ENCODE peak calls at places on chromosomes 5 and 9, in eight cellular contexts. One of them, this sample, is unnamed.

GRCh38 chr9:91178281-91179236 is 183.2 kb downstream of the AUH start:
- DNase-seq in H1: peak; percentile 34
- DNase-seq in body of pancreas: no peak
- DNase-seq in testis: no peak
- DNase-seq in gastrocnemius medialis: no peak
- DNase-seq in upper lobe of left lung: peak; percentile 20
- DNase-seq in IMR-90: no peak
- DNase-seq in ovary: no peak
- DNase-seq in this sample: no peak

GRCh38 chr9:5532301-5532700 is 22.0 kb downstream of the PDCD1LG2 start:
- DNase-seq in H1: no peak
- DNase-seq in body of pancreas: no peak
- DNase-seq in testis: no peak
- DNase-seq in gastrocnemius medialis: no peak
- DNase-seq in upper lobe of left lung: no peak
- DNase-seq in IMR-90: no peak
- DNase-seq in ovary: no peak
- DNase-seq in this sample: no peak

GRCh38 chr5:161900981-161901380 is 53.1 kb downstream of the GABRA1 start:
- DNase-seq in H1: no peak
- DNase-seq in body of pancreas: no peak
- DNase-seq in testis: no peak
- DNase-seq in gastrocnemius medialis: no peak
- DNase-seq in upper lobe of left lung: no peak
- DNase-seq in IMR-90: no peak
- DNase-seq in ovary: no peak
- DNase-seq in this sample: no peak

GRCh38 chr5:55742778-55743177 is 4.9 kb downstream of the DDX4 start:
- DNase-seq in H1: no peak
- DNase-seq in body of pancreas: peak; percentile 45
- DNase-seq in testis: no peak
- DNase-seq in gastrocnemius medialis: no peak
- DNase-seq in upper lobe of left lung: no peak
- DNase-seq in IMR-90: no peak
- DNase-seq in ovary: no peak
- DNase-seq in this sample: no peak

GRCh38 chr9:134556531-134557068 is 85.0 kb upstream of the COL5A1 start:
- DNase-seq in H1: no peak
- DNase-seq in body of pancreas: no peak
- DNase-seq in testis: no peak
- DNase-seq in gastrocnemius medialis: no peak
- DNase-seq in upper lobe of left lung: no peak
- DNase-seq in IMR-90: peak; percentile 45
- DNase-seq in ovary: peak; percentile 18
- DNase-seq in this sample: no peak

GRCh38 chr9:113548221-113549041 is 84.9 kb downstream of the RGS3 start:
- DNase-seq in H1: no peak
- DNase-seq in body of pancreas: peak; percentile 59
- DNase-seq in testis: peak; percentile 79
- DNase-seq in gastrocnemius medialis: peak; percentile 56
- DNase-seq in upper lobe of left lung: peak; percentile 84
- DNase-seq in IMR-90: no peak
- DNase-seq in ovary: no peak
- DNase-seq in this sample: peak; percentile 88

GRCh38 chr5:635321-636055 is 23.3 kb downstream of the CEP72 start:
- DNase-seq in H1: peak; percentile 29
- DNase-seq in body of pancreas: no peak
- DNase-seq in testis: peak; percentile 9
- DNase-seq in gastrocnemius medialis: no peak
- DNase-seq in upper lobe of left lung: no peak
- DNase-seq in IMR-90: no peak
- DNase-seq in ovary: peak; percentile 19
- DNase-seq in this sample: no peak

GRCh38 chr9:36892279-36892678 is 141.8 kb downstream of the PAX5 start:
- DNase-seq in H1: no peak
- DNase-seq in body of pancreas: no peak
- DNase-seq in testis: no peak
- DNase-seq in gastrocnemius medialis: no peak
- DNase-seq in upper lobe of left lung: peak; percentile 3
- DNase-seq in IMR-90: no peak
- DNase-seq in ovary: no peak
- DNase-seq in this sample: no peak

GRCh38 chr9:93390953-93391515 is 60.5 kb upstream of the FAM120A start:
- DNase-seq in H1: no peak
- DNase-seq in body of pancreas: no peak
- DNase-seq in testis: no peak
- DNase-seq in gastrocnemius medialis: no peak
- DNase-seq in upper lobe of left lung: no peak
- DNase-seq in IMR-90: no peak
- DNase-seq in ovary: no peak
- DNase-seq in this sample: no peak

GRCh38 chr9:133919253-133920115 is 72.6 kb downstream of the VAV2 start:
- DNase-seq in H1: no peak
- DNase-seq in body of pancreas: peak; percentile 62
- DNase-seq in testis: no peak
- DNase-seq in gastrocnemius medialis: no peak
- DNase-seq in upper lobe of left lung: no peak
- DNase-seq in IMR-90: peak; percentile 29
- DNase-seq in ovary: no peak
- DNase-seq in this sample: peak; percentile 30

GRCh38 chr9:112348257-112348992 is 15.0 kb upstream of the PTBP3 start:
- DNase-seq in H1: peak; percentile 51
- DNase-seq in body of pancreas: peak; percentile 90
- DNase-seq in testis: peak; percentile 88
- DNase-seq in gastrocnemius medialis: peak; percentile 56
- DNase-seq in upper lobe of left lung: peak; percentile 81
- DNase-seq in IMR-90: peak; percentile 35
- DNase-seq in ovary: peak; percentile 85
- DNase-seq in this sample: peak; percentile 90

GRCh38 chr5:114358329-114358728 is 3.5 kb upstream of the KCNN2 start:
- DNase-seq in H1: no peak
- DNase-seq in body of pancreas: no peak
- DNase-seq in testis: no peak
- DNase-seq in gastrocnemius medialis: no peak
- DNase-seq in upper lobe of left lung: no peak
- DNase-seq in IMR-90: peak; percentile 24
- DNase-seq in ovary: no peak
- DNase-seq in this sample: no peak

GRCh38 chr9:115002371-115003120 is 72.2 kb upstream of the TNFSF8 start:
- DNase-seq in H1: no peak
- DNase-seq in body of pancreas: no peak
- DNase-seq in testis: no peak
- DNase-seq in gastrocnemius medialis: no peak
- DNase-seq in upper lobe of left lung: no peak
- DNase-seq in IMR-90: no peak
- DNase-seq in ovary: no peak
- DNase-seq in this sample: no peak

GRCh38 chr9:122327175-122327574 is 43.6 kb upstream of the PTGS1 start:
- DNase-seq in H1: no peak
- DNase-seq in body of pancreas: no peak
- DNase-seq in testis: no peak
- DNase-seq in gastrocnemius medialis: no peak
- DNase-seq in upper lobe of left lung: no peak
- DNase-seq in IMR-90: no peak
- DNase-seq in ovary: no peak
- DNase-seq in this sample: no peak

GRCh38 chr5:32506251-32506661 is 61.7 kb upstream of the ZFR start:
- DNase-seq in H1: no peak
- DNase-seq in body of pancreas: no peak
- DNase-seq in testis: peak; percentile 58
- DNase-seq in gastrocnemius medialis: no peak
- DNase-seq in upper lobe of left lung: no peak
- DNase-seq in IMR-90: peak; percentile 17
- DNase-seq in ovary: no peak
- DNase-seq in this sample: peak; percentile 23

GRCh38 chr5:57651127-57651526 is 168.5 kb upstream of the ACTBL2 start:
- DNase-seq in H1: no peak
- DNase-seq in body of pancreas: no peak
- DNase-seq in testis: no peak
- DNase-seq in gastrocnemius medialis: no peak
- DNase-seq in upper lobe of left lung: no peak
- DNase-seq in IMR-90: no peak
- DNase-seq in ovary: no peak
- DNase-seq in this sample: no peak

GRCh38 chr5:57653636-57654290 is 171.2 kb upstream of the ACTBL2 start:
- DNase-seq in H1: no peak
- DNase-seq in body of pancreas: no peak
- DNase-seq in testis: peak; percentile 21
- DNase-seq in gastrocnemius medialis: peak; percentile 41
- DNase-seq in upper lobe of left lung: no peak
- DNase-seq in IMR-90: no peak
- DNase-seq in ovary: no peak
- DNase-seq in this sample: peak; percentile 31

GRCh38 chr5:57655228-57655627 is 172.6 kb upstream of the ACTBL2 start:
- DNase-seq in H1: no peak
- DNase-seq in body of pancreas: no peak
- DNase-seq in testis: no peak
- DNase-seq in gastrocnemius medialis: no peak
- DNase-seq in upper lobe of left lung: no peak
- DNase-seq in IMR-90: no peak
- DNase-seq in ovary: no peak
- DNase-seq in this sample: no peak

DNA sequence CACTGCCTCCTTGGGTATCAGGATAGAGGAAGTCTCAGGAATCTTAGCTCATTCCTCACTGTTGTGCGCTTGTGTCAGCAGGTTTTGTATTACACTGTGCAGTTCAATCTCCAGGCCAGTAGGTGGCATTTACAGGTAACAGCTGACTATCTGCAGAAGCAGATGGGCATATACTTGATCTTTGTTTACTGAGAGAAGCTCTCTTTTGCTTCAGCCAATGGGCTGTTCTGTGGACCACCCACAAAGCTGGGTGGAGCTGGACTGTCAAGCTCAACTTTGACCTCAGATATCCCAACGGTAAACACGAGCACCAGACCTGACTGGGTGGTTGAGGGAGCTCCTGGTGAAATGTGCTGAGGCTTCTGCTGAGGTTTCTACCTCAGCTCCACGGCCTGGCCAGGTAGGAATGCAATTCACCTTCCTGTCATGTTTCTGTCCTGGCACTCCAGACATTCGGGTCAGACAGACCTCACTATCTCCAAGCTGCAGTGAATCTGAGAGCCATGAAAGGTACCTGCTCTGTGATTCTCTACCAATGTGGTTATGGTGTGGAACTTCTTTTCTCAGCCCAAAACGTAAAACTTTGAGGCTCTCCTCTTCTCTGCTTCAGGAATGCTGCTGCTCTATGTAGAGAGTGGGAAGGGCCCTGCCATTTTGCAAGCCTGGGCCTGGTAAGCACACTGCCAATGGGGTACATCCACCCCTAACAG is 167.9 kb upstream of the ACTBL2 start:
- DNase-seq in H1: peak; percentile 49
- DNase-seq in body of pancreas: peak; percentile 61
- DNase-seq in testis: peak; percentile 20
- DNase-seq in gastrocnemius medialis: no peak
- DNase-seq in upper lobe of left lung: peak; percentile 30
- DNase-seq in IMR-90: peak; percentile 53
- DNase-seq in ovary: no peak
- DNase-seq in this sample: no peak
- TF ChIP-seq POLR2A in H1: no peak
- TF ChIP-seq POLR2A in body of pancreas: no peak
- TF ChIP-seq POLR2A in testis: no peak
- TF ChIP-seq POLR2A in gastrocnemius medialis: no peak
- TF ChIP-seq POLR2A in upper lobe of left lung: no peak
- TF ChIP-seq POLR2A in IMR-90: no peak
- TF ChIP-seq POLR2A in ovary: no peak
- TF ChIP-seq POLR2A in this sample: no peak

GRCh38 chr9:137183980-137184595 is 4.3 kb downstream of the ANAPC2 start:
- DNase-seq in H1: no peak
- DNase-seq in body of pancreas: no peak
- DNase-seq in testis: no peak
- DNase-seq in gastrocnemius medialis: no peak
- DNase-seq in upper lobe of left lung: no peak
- DNase-seq in IMR-90: no peak
- DNase-seq in ovary: no peak
- DNase-seq in this sample: no peak

GRCh38 chr9:137184881-137185660 is 3.3 kb downstream of the ANAPC2 start:
- DNase-seq in H1: no peak
- DNase-seq in body of pancreas: no peak
- DNase-seq in testis: no peak
- DNase-seq in gastrocnemius medialis: no peak
- DNase-seq in upper lobe of left lung: no peak
- DNase-seq in IMR-90: no peak
- DNase-seq in ovary: no peak
- DNase-seq in this sample: no peak

GRCh38 chr9:137187386-137187785 is 974 bp downstream of the ANAPC2 start:
- DNase-seq in H1: no peak
- DNase-seq in body of pancreas: no peak
- DNase-seq in testis: no peak
- DNase-seq in gastrocnemius medialis: no peak
- DNase-seq in upper lobe of left lung: no peak
- DNase-seq in IMR-90: no peak
- DNase-seq in ovary: no peak
- DNase-seq in this sample: no peak

GRCh38 chr9:137186385-137186784 is 2.0 kb downstream of the ANAPC2 start:
- DNase-seq in H1: no peak
- DNase-seq in body of pancreas: no peak
- DNase-seq in testis: no peak
- DNase-seq in gastrocnemius medialis: no peak
- DNase-seq in upper lobe of left lung: no peak
- DNase-seq in IMR-90: no peak
- DNase-seq in ovary: no peak
- DNase-seq in this sample: no peak

GRCh38 chr9:137185921-137186320 is 2.4 kb downstream of the ANAPC2 start:
- DNase-seq in H1: no peak
- DNase-seq in body of pancreas: no peak
- DNase-seq in testis: no peak
- DNase-seq in gastrocnemius medialis: no peak
- DNase-seq in upper lobe of left lung: no peak
- DNase-seq in IMR-90: no peak
- DNase-seq in ovary: no peak
- DNase-seq in this sample: no peak
- H3K4me3 ChIP-seq in H1: no peak overlapping the region
- H3K4me3 ChIP-seq in body of pancreas: no peak overlapping the region
- H3K4me3 ChIP-seq in testis: no peak overlapping the region
- H3K4me3 ChIP-seq in gastrocnemius medialis: no peak overlapping the region
- H3K4me3 ChIP-seq in upper lobe of left lung: no peak overlapping the region
- H3K4me3 ChIP-seq in IMR-90: no peak overlapping the region
- H3K4me3 ChIP-seq in ovary: no peak overlapping the region
- H3K4me3 ChIP-seq in this sample: no peak overlapping the region

GRCh38 chr5:80360914-80361444 is 41.2 kb downstream of the SPZ1 start:
- DNase-seq in H1: no peak
- DNase-seq in body of pancreas: no peak
- DNase-seq in testis: no peak
- DNase-seq in gastrocnemius medialis: no peak
- DNase-seq in upper lobe of left lung: no peak
- DNase-seq in IMR-90: no peak
- DNase-seq in ovary: no peak
- DNase-seq in this sample: no peak
- TF ChIP-seq CTCF in H1: no peak
- TF ChIP-seq CTCF in body of pancreas: no peak
- TF ChIP-seq CTCF in testis: no peak
- TF ChIP-seq CTCF in gastrocnemius medialis: no peak
- TF ChIP-seq CTCF in upper lobe of left lung: no peak
- TF ChIP-seq CTCF in IMR-90: no peak
- TF ChIP-seq CTCF in ovary: no peak
- TF ChIP-seq CTCF in this sample: no peak

DNA sequence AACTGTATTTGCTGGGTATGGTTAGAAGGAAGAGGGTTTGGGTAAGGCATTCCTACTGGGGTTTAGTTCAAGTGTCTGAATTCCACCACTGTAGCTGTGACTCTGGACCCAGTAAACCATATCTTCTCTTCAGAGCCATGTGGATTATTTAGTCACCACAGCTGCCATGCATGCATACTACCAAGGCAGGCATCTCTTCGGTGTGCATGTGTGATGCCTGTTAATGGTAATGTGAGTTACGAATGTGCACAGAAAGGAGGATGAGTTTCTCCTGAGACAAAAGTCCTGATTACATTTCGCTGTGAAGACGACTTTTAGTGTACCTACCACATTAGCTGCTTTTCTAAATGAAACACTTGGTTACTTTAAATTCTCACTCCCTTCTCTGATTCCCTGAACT is 9.3 kb downstream of the PBX3 start:
- DNase-seq in H1: no peak
- DNase-seq in body of pancreas: no peak
- DNase-seq in testis: no peak
- DNase-seq in gastrocnemius medialis: no peak
- DNase-seq in upper lobe of left lung: no peak
- DNase-seq in IMR-90: no peak
- DNase-seq in ovary: no peak
- DNase-seq in this sample: no peak
- TF ChIP-seq POLR2A in H1: no peak
- TF ChIP-seq POLR2A in body of pancreas: no peak
- TF ChIP-seq POLR2A in testis: no peak
- TF ChIP-seq POLR2A in gastrocnemius medialis: no peak
- TF ChIP-seq POLR2A in upper lobe of left lung: no peak
- TF ChIP-seq POLR2A in IMR-90: no peak
- TF ChIP-seq POLR2A in ovary: no peak
- TF ChIP-seq POLR2A in this sample: no peak

This sample was measured in heart left ventricle.